ENCODE peak calls at places on chromosomes 3 and 15, in nine cellular contexts. A is esophagus muscularis mucosa, H is HL-60, J is GM23338, Q is HCT116, N is H1, K is sigmoid colon, V is spleen, E is upper lobe of left lung. Y is an unnamed sample.

GRCh38 chr3:14943042-14943441 is 4.3 kb upstream of the NR2C2 start:
- DNase-seq in A (no peak), H (no peak), J (no peak), Q (no peak), N (no peak), K (no peak), V (no peak), E (no peak), Y (no peak)

GRCh38 chr15:35626531-35626930 is 80.6 kb upstream of the DPH6 start:
- DNase-seq in A (no peak), H (no peak), J (no peak), Q (no peak), N (no peak), K (no peak), V (no peak), E (no peak), Y (no peak)

GRCh38 chr3:153232737-153233330 is 70.8 kb downstream of the RAP2B start:
- DNase-seq in A (no peak), H (no peak), J (no peak), Q (no peak), N (no peak), K (no peak), V (no peak), E (no peak), Y (no peak)

GRCh38 chr3:54243262-54243931 is 121.0 kb downstream of the CACNA2D3 start:
- DNase-seq in A (no peak), H (no peak), J (peak), Q (no peak), N (no peak), K (no peak), V (no peak), E (no peak), Y (no peak)

GRCh38 chr15:27864719-27865118 is 234.4 kb downstream of the OCA2 start:
- DNase-seq in A (peak), H (no peak), J (no peak), Q (no peak), N (no peak), K (no peak), V (no peak), E (no peak), Y (no peak)

GRCh38 chr3:157159762-157160651 is at the start of gene CCNL1:
- DNase-seq in A (peak), H (peak), J (peak), Q (peak), N (peak), K (peak), V (peak), E (peak), Y (peak)

GRCh38 chr3:54628888-54629368 is 298.9 kb downstream of the LRTM1 start:
- DNase-seq in A (no peak), H (no peak), J (no peak), Q (no peak), N (no peak), K (no peak), V (no peak), E (no peak), Y (no peak)

GRCh38 chr3:155428558-155428957 is 135.1 kb upstream of the STRIT1 start:
- DNase-seq in A (peak), H (no peak), J (no peak), Q (no peak), N (no peak), K (no peak), V (no peak), E (no peak), Y (no peak)

GRCh38 chr15:67105991-67106763 is 40.8 kb downstream of the SMAD3 start:
- DNase-seq in A (no peak), H (no peak), J (no peak), Q (no peak), N (no peak), K (no peak), V (peak), E (no peak), Y (no peak)

GRCh38 chr3:181969925-181970324 is 258.2 kb downstream of the SOX2 start:
- DNase-seq in A (no peak), H (no peak), J (no peak), Q (no peak), N (no peak), K (no peak), V (no peak), E (no peak), Y (no peak)

GRCh38 chr3:33658971-33659848 is 58.8 kb downstream of the CLASP2 start:
- DNase-seq in A (no peak), H (no peak), J (peak), Q (no peak), N (peak), K (peak), V (peak), E (peak), Y (peak)

GRCh38 chr3:36525115-36525711 is 144.9 kb downstream of the STAC start:
- DNase-seq in A (peak), H (no peak), J (peak), Q (no peak), N (no peak), K (no peak), V (no peak), E (no peak), Y (no peak)

GRCh38 chr3:35505772-35506171 is 133.6 kb upstream of the ARPP21 start:
- DNase-seq in A (no peak), H (no peak), J (no peak), Q (no peak), N (no peak), K (no peak), V (no peak), E (no peak), Y (no peak)

GRCh38 chr3:129268396-129268795 is 10.3 kb upstream of the HMCES start:
- DNase-seq in A (no peak), H (no peak), J (no peak), Q (no peak), N (no peak), K (peak), V (peak), E (no peak), Y (no peak)

GRCh38 chr15:80153900-80154299 is 1.1 kb downstream of the FAH start:
- DNase-seq in A (no peak), H (no peak), J (no peak), Q (no peak), N (no peak), K (no peak), V (no peak), E (no peak), Y (no peak)
- H3K27ac ChIP-seq in A (peak), H (peak), J (peak), Q (no peak), N (no peak), K (no peak), V (no peak), E (peak), Y (no peak)

GRCh38 chr15:101398247-101398646 is 91.3 kb downstream of the PCSK6 start:
- DNase-seq in A (no peak), H (no peak), J (no peak), Q (no peak), N (no peak), K (no peak), V (no peak), E (no peak), Y (peak)
- TF ChIP-seq POLR2AphosphoS5 in A (no peak), H (no peak), J (no peak), Q (no peak), N (no peak), K (no peak), V (no peak), E (no peak), Y (no peak)

GRCh38 chr3:124639406-124640237 is 90.6 kb upstream of the UMPS start:
- DNase-seq in A (no peak), H (no peak), J (no peak), Q (no peak), N (no peak), K (no peak), V (no peak), E (no peak), Y (no peak)

GRCh38 chr3:124640907-124641306 is 89.3 kb upstream of the UMPS start:
- DNase-seq in A (no peak), H (no peak), J (no peak), Q (no peak), N (no peak), K (no peak), V (no peak), E (no peak), Y (no peak)

GRCh38 chr3:124648551-124648950 is 81.7 kb upstream of the UMPS start:
- DNase-seq in A (no peak), H (no peak), J (peak), Q (no peak), N (no peak), K (no peak), V (no peak), E (no peak), Y (no peak)

GRCh38 chr3:124643453-124643852 is 86.8 kb upstream of the UMPS start:
- DNase-seq in A (no peak), H (no peak), J (no peak), Q (no peak), N (no peak), K (no peak), V (no peak), E (no peak), Y (no peak)
- H3K4me3 ChIP-seq in A (no peak), H (no peak), J (no peak), Q (no peak), N (no peak), K (no peak), V (no peak), E (no peak), Y (no peak)

GRCh38 chr15:94266000-94266399 is 34.6 kb downstream of the MCTP2 start:
- DNase-seq in A (no peak), H (no peak), J (no peak), Q (no peak), N (no peak), K (no peak), V (no peak), E (no peak), Y (no peak)

GRCh38 chr15:94266789-94267188 is 35.4 kb downstream of the MCTP2 start:
- DNase-seq in A (no peak), H (no peak), J (no peak), Q (no peak), N (no peak), K (no peak), V (no peak), E (no peak), Y (no peak)

GRCh38 chr15:94265009-94265408 is 33.6 kb downstream of the MCTP2 start:
- DNase-seq in A (no peak), H (no peak), J (no peak), Q (no peak), N (no peak), K (no peak), V (no peak), E (peak), Y (no peak)

GRCh38 chr15:94262201-94262600 is 30.8 kb downstream of the MCTP2 start:
- DNase-seq in A (no peak), H (no peak), J (no peak), Q (no peak), N (no peak), K (no peak), V (no peak), E (no peak), Y (no peak)

GRCh38 chr15:94263341-94264273 is 32.2 kb downstream of the MCTP2 start:
- DNase-seq in A (no peak), H (no peak), J (no peak), Q (no peak), N (no peak), K (no peak), V (no peak), E (no peak), Y (no peak)
- H3K27ac ChIP-seq in A (no peak), H (no peak), J (no peak), Q (no peak), N (no peak), K (no peak), V (peak), E (no peak), Y (peak)

GRCh38 chr3:30607032-30607833 is 832 bp downstream of the TGFBR2 start:
- DNase-seq in A (peak), H (peak), J (peak), Q (no peak), N (no peak), K (peak), V (peak), E (peak), Y (peak)

GRCh38 chr3:30605005-30605404 is 1.4 kb upstream of the TGFBR2 start:
- DNase-seq in A (no peak), H (no peak), J (no peak), Q (no peak), N (no peak), K (no peak), V (no peak), E (no peak), Y (no peak)

GRCh38 chr3:30605706-30606300 is 598 bp upstream of the TGFBR2 start:
- DNase-seq in A (no peak), H (no peak), J (no peak), Q (no peak), N (no peak), K (no peak), V (no peak), E (no peak), Y (no peak)

GRCh38 chr3:30604566-30604965 is 1.8 kb upstream of the TGFBR2 start:
- DNase-seq in A (no peak), H (no peak), J (no peak), Q (no peak), N (no peak), K (no peak), V (no peak), E (no peak), Y (no peak)

DNA sequence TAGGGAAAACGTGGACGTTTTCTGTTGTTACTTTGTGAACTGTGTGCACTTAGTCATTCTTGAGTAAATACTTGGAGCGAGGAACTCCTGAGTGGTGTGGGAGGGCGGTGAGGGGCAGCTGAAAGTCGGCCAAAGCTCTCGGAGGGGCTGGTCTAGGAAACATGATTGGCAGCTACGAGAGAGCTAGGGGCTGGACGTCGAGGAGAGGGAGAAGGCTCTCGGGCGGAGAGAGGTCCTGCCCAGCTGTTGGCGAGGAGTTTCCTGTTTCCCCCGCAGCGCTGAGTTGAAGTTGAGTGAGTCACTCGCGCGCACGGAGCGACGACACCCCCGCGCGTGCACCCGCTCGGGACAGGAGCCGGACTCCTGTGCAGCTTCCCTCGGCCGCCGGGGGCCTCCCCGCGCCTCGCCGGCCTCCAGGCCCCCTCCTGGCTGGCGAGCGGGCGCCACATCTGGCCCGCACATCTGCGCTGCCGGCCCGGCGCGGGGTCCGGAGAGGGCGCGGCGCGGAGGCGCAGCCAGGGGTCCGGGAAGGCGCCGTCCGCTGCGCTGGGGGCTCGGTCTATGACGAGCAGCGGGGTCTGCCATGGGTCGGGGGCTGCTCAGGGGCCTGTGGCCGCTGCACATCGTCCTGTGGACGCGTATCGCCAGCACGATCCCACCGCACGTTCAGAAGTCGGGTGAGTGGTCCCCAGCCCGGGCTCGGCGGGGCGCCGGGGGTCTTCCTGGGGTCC is at the start of gene TGFBR2:
- DNase-seq in A (peak), H (peak), J (peak), Q (peak), N (peak), K (peak), V (peak), E (peak), Y (peak)
- TF ChIP-seq POLR2AphosphoS5 in A (peak), H (peak), J (peak), Q (peak), N (peak), K (peak), V (peak), E (peak), Y (peak)

GRCh38 chr3:144259267-144259666 is 287.6 kb downstream of the DIPK2A start:
- DNase-seq in A (no peak), H (no peak), J (no peak), Q (no peak), N (no peak), K (no peak), V (no peak), E (no peak), Y (no peak)

GRCh38 chr3:144257381-144257780 is 285.8 kb downstream of the DIPK2A start:
- DNase-seq in A (no peak), H (no peak), J (no peak), Q (no peak), N (no peak), K (no peak), V (no peak), E (no peak), Y (no peak)
- H3K4me3 ChIP-seq in A (no peak), H (no peak), J (no peak), Q (no peak), N (no peak), K (no peak), V (no peak), E (no peak), Y (no peak)

DNA sequence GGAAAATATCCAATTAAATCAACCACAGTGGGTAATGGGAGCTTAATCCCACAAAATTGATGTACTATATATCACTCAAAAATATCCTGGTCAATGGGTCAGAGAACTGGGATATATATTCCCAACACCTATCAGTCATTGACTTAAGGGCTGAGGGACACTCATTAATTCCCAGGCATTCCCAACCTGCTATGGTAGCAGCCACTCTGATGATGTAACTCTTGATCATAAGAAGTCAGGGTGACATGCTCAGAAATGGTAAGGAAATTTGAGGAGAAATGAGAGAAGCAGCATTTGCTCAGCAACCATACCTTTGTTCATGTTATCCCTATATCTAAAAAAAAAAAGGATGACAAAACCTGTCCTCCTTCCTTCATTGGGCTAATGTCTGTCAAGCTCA is 3.1 kb upstream of the PLOD2 start:
- DNase-seq in A (no peak), H (no peak), J (no peak), Q (no peak), N (no peak), K (no peak), V (no peak), E (no peak), Y (no peak)
- H3K27ac ChIP-seq in A (peak), H (no peak), J (no peak), Q (no peak), N (no peak), K (no peak), V (no peak), E (no peak), Y (no peak)

DNA sequence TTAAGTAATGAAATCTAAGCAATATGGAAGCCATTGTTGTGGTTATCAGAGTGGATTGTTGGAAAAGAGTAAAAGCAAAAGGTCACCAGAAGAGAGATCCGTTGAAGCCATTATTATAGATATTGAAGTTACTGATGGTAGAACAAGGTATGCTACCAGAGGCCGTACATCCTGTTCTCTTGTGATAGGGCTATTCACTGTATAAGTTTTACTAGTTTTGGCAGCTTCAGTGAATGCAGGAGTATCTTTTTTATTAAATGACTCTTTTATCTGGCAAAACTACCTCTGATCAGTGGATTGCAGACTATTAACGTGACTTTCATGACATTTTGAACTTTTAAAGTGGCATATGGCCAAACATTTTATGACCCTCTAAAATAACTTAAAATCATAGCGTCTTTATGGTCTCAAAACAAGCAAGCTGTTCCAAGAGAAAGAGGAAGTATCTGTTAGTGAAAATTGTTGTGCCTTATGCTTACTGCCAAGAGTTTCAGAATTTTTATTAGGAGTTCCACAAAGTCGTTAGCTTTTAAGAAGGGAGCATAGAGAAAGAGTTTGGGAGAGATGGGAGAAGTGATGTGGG is 102.8 kb downstream of the LRRC49 start:
- DNase-seq in A (no peak), H (no peak), J (no peak), Q (no peak), N (no peak), K (no peak), V (no peak), E (no peak), Y (no peak)
- TF ChIP-seq POLR2AphosphoS5 in A (no peak), H (no peak), J (no peak), Q (no peak), N (no peak), K (no peak), V (no peak), E (no peak), Y (no peak)

Y was measured in suprapubic skin.